ENCODE peak calls at places on chromosomes 1 and 21, in four cellular contexts. G, K, D and P are unnamed samples.
A peak's percentile ranks its signal among the peaks of the same experiment; 100 is the strongest.

GRCh38 chr1:219271914-219272545 is 98.4 kb downstream of the LYPLAL1 start:
- DNase-seq in G (no peak), D (no peak), K (no peak), P (peak; percentile 52)

GRCh38 chr1:34787461-34788420 is 5.1 kb upstream of the GJA4 start:
- DNase-seq in D (no peak), K (peak; percentile 60), G (no peak), P (peak; percentile 52)

GRCh38 chr1:99481391-99481996 is 164.4 kb upstream of the PALMD start:
- DNase-seq in K (no peak), G (no peak), D (peak; percentile 35), P (peak; percentile 80)

GRCh38 chr1:168084396-168085231 is 52.1 kb downstream of the GPR161 start:
- DNase-seq in D (no peak), G (peak; percentile 93), K (peak; percentile 82), P (peak; percentile 61)

GRCh38 chr21:17925900-17926299 is 106.7 kb upstream of the C21orf91 start:
- DNase-seq in K (no peak), D (no peak), G (no peak), P (peak; percentile 39)

GRCh38 chr1:26160527-26161407 is 1.9 kb downstream of the FAM110D start:
- DNase-seq in G (no peak), D (no peak), K (no peak), P (no peak)

GRCh38 chr1:192993426-192994085 is 65.6 kb downstream of the UCHL5 start:
- DNase-seq in K (no peak), D (no peak), G (no peak), P (no peak)

GRCh38 chr1:12617901-12618660 is at the start of gene DHRS3:
- DNase-seq in D (peak; percentile 96), G (peak; percentile 86), K (peak; percentile 87), P (peak; percentile 82)

GRCh38 chr1:44802306-44803061 is 2.3 kb downstream of the PLK3 start:
- DNase-seq in G (no peak), K (no peak), D (no peak), P (no peak)

GRCh38 chr1:14057640-14058039 is 357.7 kb downstream of the PRDM2 start:
- DNase-seq in D (no peak), G (no peak), K (no peak), P (no peak)

GRCh38 chr1:113904292-113904673 is 316 bp downstream of the AP4B1 start:
- DNase-seq in D (no peak), G (no peak), K (peak; percentile 59), P (no peak)

GRCh38 chr1:39301606-39302005 is 97.1 kb downstream of the MACF1 start:
- DNase-seq in K (no peak), G (no peak), D (no peak), P (no peak)

GRCh38 chr1:119885903-119886783 is 10.2 kb downstream of the ADAM30 start:
- DNase-seq in K (peak; percentile 69), G (peak; percentile 88), D (no peak), P (peak; percentile 54)

GRCh38 chr1:175725684-175726083 is 17.7 kb downstream of the TNR start:
- DNase-seq in D (peak; percentile 20), K (peak; percentile 47), G (no peak), P (peak; percentile 34)

GRCh38 chr1:101697057-101697456 is 299.7 kb downstream of the OLFM3 start:
- DNase-seq in D (peak; percentile 1), G (no peak), K (no peak), P (peak; percentile 0)

GRCh38 chr1:83901547-83902155 is 97.3 kb downstream of the TTLL7 start:
- DNase-seq in D (peak; percentile 84), K (no peak), G (no peak), P (peak; percentile 92)

GRCh38 chr1:66137235-66137634 is 344.5 kb downstream of the PDE4B start:
- DNase-seq in D (no peak), K (no peak), G (no peak), P (peak; percentile 65)

GRCh38 chr1:94607398-94607797 is 65.8 kb upstream of the F3 start:
- DNase-seq in D (peak; percentile 40), G (no peak), K (no peak), P (no peak)

GRCh38 chr1:12053752-12054548 is 9.2 kb upstream of the TNFRSF8 start:
- DNase-seq in D (peak; percentile 25), K (no peak), G (no peak), P (no peak)

GRCh38 chr1:115655916-115656315 is 14.1 kb downstream of the VANGL1 start:
- DNase-seq in G (no peak), D (no peak), K (no peak), P (no peak)

GRCh38 chr1:115654125-115654524 is 12.4 kb downstream of the VANGL1 start:
- DNase-seq in G (no peak), D (no peak), K (no peak), P (no peak)

GRCh38 chr1:115656461-115657077 is 14.8 kb downstream of the VANGL1 start:
- DNase-seq in K (no peak), G (no peak), D (no peak), P (no peak)

GRCh38 chr1:115655307-115655664 is 13.5 kb downstream of the VANGL1 start:
- DNase-seq in K (no peak), D (no peak), G (no peak), P (no peak)

DNA sequence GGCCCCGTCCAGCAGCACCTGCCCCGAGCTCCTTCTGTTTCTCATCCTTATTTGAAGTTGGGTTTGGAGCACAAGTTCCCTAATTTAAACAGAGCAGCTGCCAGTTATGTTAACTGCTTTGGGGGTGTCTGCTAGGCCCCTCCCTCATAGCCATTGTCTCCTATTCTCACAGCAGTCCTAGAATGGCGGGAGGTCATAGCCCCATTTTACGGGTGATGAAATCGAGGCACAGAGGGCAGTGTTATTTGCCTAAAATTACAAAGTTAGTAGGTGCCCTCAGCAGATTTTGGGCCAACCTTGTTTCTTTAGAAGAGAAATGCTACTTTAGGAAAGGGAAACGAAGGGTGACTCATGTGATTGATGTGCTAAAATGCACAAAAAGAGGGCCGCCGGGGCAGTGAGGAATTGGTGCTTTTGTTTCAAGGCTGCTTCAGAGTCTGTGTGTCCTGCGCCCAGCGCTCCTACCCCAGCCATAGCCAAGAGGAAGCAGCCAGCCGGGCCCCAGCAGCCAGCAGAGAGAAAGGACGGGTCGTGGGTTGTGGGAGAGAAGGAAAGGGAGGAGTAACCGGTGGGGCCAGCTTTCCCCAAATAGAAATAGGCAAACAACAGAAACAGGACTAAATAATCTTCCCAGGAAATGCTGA is 13.0 kb downstream of the VANGL1 start:
- DNase-seq in K (peak; percentile 56), G (no peak), D (no peak), P (no peak)
- H2AFZ ChIP-seq in K (no peak overlapping the region), G (no peak overlapping the region), D (no peak overlapping the region), P (no peak overlapping the region)

GRCh38 chr1:58933599-58933926 is 149.7 kb upstream of the JUN start:
- DNase-seq in G (no peak), K (no peak), D (no peak), P (no peak)
- H3K4me2 ChIP-seq in G (no peak overlapping the region), K (no peak overlapping the region), D (no peak overlapping the region), P (no peak overlapping the region)

GRCh38 chr21:39515684-39516083 is 63.9 kb downstream of the SH3BGR start:
- DNase-seq in K (no peak), G (no peak), D (no peak), P (no peak)
- H2AFZ ChIP-seq in K (no peak overlapping the region), G (no peak overlapping the region), D (no peak overlapping the region), P (no peak overlapping the region)

GRCh38 chr21:21182401-21182800 is 184.2 kb downstream of the NCAM2 start:
- DNase-seq in K (no peak), G (no peak), D (no peak), P (no peak)

GRCh38 chr21:21187579-21187978 is 189.4 kb downstream of the NCAM2 start:
- DNase-seq in K (no peak), G (no peak), D (no peak), P (peak; percentile 29)

GRCh38 chr21:21184771-21185528 is 186.7 kb downstream of the NCAM2 start:
- DNase-seq in G (no peak), D (no peak), K (no peak), P (no peak)

GRCh38 chr21:21179619-21180336 is 181.6 kb downstream of the NCAM2 start:
- DNase-seq in D (no peak), G (no peak), K (no peak), P (no peak)

DNA sequence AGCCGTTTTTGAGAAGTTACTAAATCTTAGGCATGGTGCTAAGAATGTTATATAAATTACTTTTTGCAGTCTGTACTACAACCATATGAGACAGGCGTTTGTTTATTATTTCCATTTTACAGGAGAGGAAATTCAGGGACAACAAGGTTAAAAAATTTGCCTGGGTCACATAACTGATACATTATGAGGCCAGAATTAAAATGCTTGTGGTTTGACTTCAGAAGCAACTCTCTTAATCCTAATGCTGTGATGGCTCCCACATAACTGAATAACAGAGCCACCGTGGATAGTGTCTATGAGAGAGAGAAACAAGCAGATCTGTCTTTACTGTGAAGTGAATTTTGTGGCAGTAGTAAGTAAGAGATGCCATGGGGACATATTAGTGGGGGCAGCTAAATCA is 184.9 kb downstream of the NCAM2 start:
- DNase-seq in K (no peak), D (no peak), G (no peak), P (no peak)
- H3K4me2 ChIP-seq in K (no peak overlapping the region), D (no peak overlapping the region), G (no peak overlapping the region), P (no peak overlapping the region)